ENCODE peak calls at places on chromosome 3, in nine cellular contexts. D is activated T-cell treated with anti-CD3 and anti-CD28 coated beads, Interleukin-2, amount 50 U/mL, for 72 hours; X is GM12865; A is NT2/D1; Q is GM23248; O is T-helper 2 cell; R is HT1080; B is mucosa of gallbladder; Z is BE2C. L is an unnamed sample.

GRCh38 chr3:147421184-147421912 is 12.2 kb downstream of the ZIC1 start:
- DNase-seq in D (no peak), X (no peak), A (no peak), Q (peak), O (no peak), R (no peak), B (no peak), Z (no peak), L (no peak)

GRCh38 chr3:173066044-173066679 is 74.9 kb downstream of the SPATA16 start:
- DNase-seq in D (no peak), X (peak), A (no peak), Q (peak), O (no peak), R (peak), B (peak), Z (no peak), L (no peak)

GRCh38 chr3:172716476-172716875 is 5.6 kb upstream of the NCEH1 start:
- DNase-seq in D (no peak), X (no peak), A (no peak), Q (no peak), O (no peak), R (no peak), B (peak), Z (no peak), L (no peak)

GRCh38 chr3:21524113-21524512 is 226.9 kb downstream of the ZNF385D start:
- DNase-seq in D (no peak), X (no peak), A (no peak), Q (peak), O (no peak), R (no peak), B (no peak), Z (no peak), L (no peak)

GRCh38 chr3:188322135-188322892 is 168.4 kb downstream of the LPP start:
- DNase-seq in D (no peak), X (no peak), A (no peak), Q (no peak), O (no peak), R (no peak), B (no peak), Z (no peak), L (no peak)

GRCh38 chr3:13455644-13456043 is 24.5 kb upstream of the HDAC11 start:
- DNase-seq in D (no peak), X (no peak), A (no peak), Q (no peak), O (no peak), R (no peak), B (no peak), Z (no peak), L (no peak)

GRCh38 chr3:140244893-140245292 is 309.9 kb downstream of the CLSTN2 start:
- DNase-seq in D (no peak), X (no peak), A (no peak), Q (no peak), O (no peak), R (peak), B (no peak), Z (no peak), L (no peak)

GRCh38 chr3:190306513-190307163 is 15.6 kb downstream of the CLDN1 start:
- DNase-seq in D (peak), X (no peak), A (no peak), Q (peak), O (peak), R (no peak), B (no peak), Z (no peak), L (no peak)

GRCh38 chr3:55877703-55878102 is 390.6 kb upstream of the WNT5A start:
- DNase-seq in D (no peak), X (no peak), A (no peak), Q (no peak), O (no peak), R (peak), B (no peak), Z (no peak), L (no peak)

GRCh38 chr3:46670891-46671427 is 22.5 kb downstream of the ALS2CL start:
- DNase-seq in D (no peak), X (no peak), A (no peak), Q (no peak), O (no peak), R (no peak), B (no peak), Z (peak), L (no peak)

GRCh38 chr3:54957711-54958110 is 29.9 kb upstream of the LRTM1 start:
- DNase-seq in D (no peak), X (no peak), A (no peak), Q (no peak), O (no peak), R (peak), B (no peak), Z (no peak), L (no peak)

GRCh38 chr3:127254730-127255129 is 33.1 kb downstream of the PRR20G start:
- DNase-seq in D (no peak), X (peak), A (peak), Q (peak), O (no peak), R (peak), B (no peak), Z (peak), L (no peak)

GRCh38 chr3:43296565-43296964 is 10.2 kb downstream of the SNRK start:
- DNase-seq in D (peak), X (peak), A (no peak), Q (peak), O (peak), R (no peak), B (no peak), Z (no peak), L (peak)

GRCh38 chr3:139564290-139564861 is 24.8 kb upstream of the RBP1 start:
- DNase-seq in D (no peak), X (no peak), A (peak), Q (no peak), O (no peak), R (no peak), B (no peak), Z (peak), L (no peak)

GRCh38 chr3:64574194-64574593 is 113.6 kb downstream of the ADAMTS9 start:
- DNase-seq in D (no peak), X (no peak), A (no peak), Q (no peak), O (no peak), R (no peak), B (no peak), Z (no peak), L (no peak)

GRCh38 chr3:99909714-99910508 is 92.2 kb downstream of the CMSS1 start:
- DNase-seq in D (no peak), X (peak), A (no peak), Q (peak), O (no peak), R (no peak), B (no peak), Z (no peak), L (no peak)

GRCh38 chr3:170012683-170013400 is 25.0 kb upstream of the GPR160 start:
- DNase-seq in D (no peak), X (no peak), A (no peak), Q (no peak), O (no peak), R (no peak), B (no peak), Z (no peak), L (no peak)

GRCh38 chr3:124552224-124552623 is 178.0 kb upstream of the UMPS start:
- DNase-seq in D (no peak), X (no peak), A (no peak), Q (no peak), O (no peak), R (peak), B (peak), Z (peak), L (no peak)

GRCh38 chr3:112734718-112735350 is 93.9 kb upstream of the CCDC80 start:
- DNase-seq in D (peak), X (peak), A (peak), Q (peak), O (peak), R (peak), B (peak), Z (peak), L (peak)

GRCh38 chr3:11878837-11879236 is 32.2 kb upstream of the TAMM41 start:
- DNase-seq in D (no peak), X (no peak), A (peak), Q (no peak), O (no peak), R (no peak), B (no peak), Z (no peak), L (no peak)

GRCh38 chr3:48716508-48716981 is 476 bp downstream of the IP6K2 start:
- DNase-seq in D (peak), X (peak), A (no peak), Q (peak), O (peak), R (peak), B (no peak), Z (no peak), L (no peak)